ENCODE peak calls at places on chromosomes 6 and 20, in five cellular contexts. One of them, this sample, is unnamed.

GRCh38 chr6:163393923-163394322 is 20.6 kb upstream of the QKI start:
- DNase-seq in H1: peak; percentile 33
- DNase-seq in mesenchymal stem cell: no peak
- DNase-seq in IMR-90: no peak
- DNase-seq in mesendoderm: no peak
- DNase-seq in this sample: no peak

GRCh38 chr6:87210979-87211378 is 55.6 kb downstream of the ZNF292 start:
- DNase-seq in H1: no peak
- DNase-seq in mesenchymal stem cell: no peak
- DNase-seq in IMR-90: no peak
- DNase-seq in mesendoderm: peak; percentile 25
- DNase-seq in this sample: no peak

GRCh38 chr20:5767493-5768098 is 17.4 kb downstream of the SHLD1 start:
- DNase-seq in H1: no peak
- DNase-seq in mesenchymal stem cell: no peak
- DNase-seq in IMR-90: no peak
- DNase-seq in mesendoderm: no peak
- DNase-seq in this sample: no peak

GRCh38 chr6:44128020-44128917 is 915 bp downstream of the TMEM63B start:
- DNase-seq in H1: peak; percentile 70
- DNase-seq in mesenchymal stem cell: peak; percentile 57
- DNase-seq in IMR-90: no peak
- DNase-seq in mesendoderm: peak; percentile 39
- DNase-seq in this sample: no peak

GRCh38 chr20:37697314-37697713 is 3.5 kb downstream of the CTNNBL1 start:
- DNase-seq in H1: no peak
- DNase-seq in mesenchymal stem cell: no peak
- DNase-seq in IMR-90: no peak
- DNase-seq in mesendoderm: no peak
- DNase-seq in this sample: no peak

GRCh38 chr20:44597516-44597915 is 15.1 kb downstream of the PKIG start:
- DNase-seq in H1: no peak
- DNase-seq in mesenchymal stem cell: no peak
- DNase-seq in IMR-90: no peak
- DNase-seq in mesendoderm: no peak
- DNase-seq in this sample: no peak

GRCh38 chr20:37137547-37137946 is 41.6 kb upstream of the RPN2 start:
- DNase-seq in H1: no peak
- DNase-seq in mesenchymal stem cell: no peak
- DNase-seq in IMR-90: no peak
- DNase-seq in mesendoderm: no peak
- DNase-seq in this sample: no peak

GRCh38 chr6:115882771-115883170 is 177.9 kb downstream of the FRK start:
- DNase-seq in H1: no peak
- DNase-seq in mesenchymal stem cell: no peak
- DNase-seq in IMR-90: no peak
- DNase-seq in mesendoderm: no peak
- DNase-seq in this sample: no peak

GRCh38 chr20:39038047-39038446 is 75.9 kb downstream of the DHX35 start:
- DNase-seq in H1: no peak
- DNase-seq in mesenchymal stem cell: no peak
- DNase-seq in IMR-90: no peak
- DNase-seq in mesendoderm: no peak
- DNase-seq in this sample: no peak

GRCh38 chr6:161641175-161641574 is 367.3 kb upstream of the AGPAT4 start:
- DNase-seq in H1: no peak
- DNase-seq in mesenchymal stem cell: no peak
- DNase-seq in IMR-90: no peak
- DNase-seq in mesendoderm: no peak
- DNase-seq in this sample: no peak

GRCh38 chr6:3453410-3453809 is 3.4 kb downstream of the SLC22A23 start:
- DNase-seq in H1: no peak
- DNase-seq in mesenchymal stem cell: no peak
- DNase-seq in IMR-90: no peak
- DNase-seq in mesendoderm: no peak
- DNase-seq in this sample: no peak

GRCh38 chr20:47672166-47672565 is 113.1 kb downstream of the SULF2 start:
- DNase-seq in H1: no peak
- DNase-seq in mesenchymal stem cell: no peak
- DNase-seq in IMR-90: no peak
- DNase-seq in mesendoderm: no peak
- DNase-seq in this sample: no peak

GRCh38 chr20:63295846-63296245 is 2.9 kb downstream of the COL20A1 start:
- DNase-seq in H1: peak; percentile 72
- DNase-seq in mesenchymal stem cell: no peak
- DNase-seq in IMR-90: no peak
- DNase-seq in mesendoderm: no peak
- DNase-seq in this sample: no peak

GRCh38 chr6:161694995-161695394 is 421.1 kb upstream of the AGPAT4 start:
- DNase-seq in H1: no peak
- DNase-seq in mesenchymal stem cell: peak; percentile 2
- DNase-seq in IMR-90: no peak
- DNase-seq in mesendoderm: peak; percentile 69
- DNase-seq in this sample: no peak

GRCh38 chr20:41049451-41049850 is 20.8 kb downstream of the TOP1 start:
- DNase-seq in H1: no peak
- DNase-seq in mesenchymal stem cell: no peak
- DNase-seq in IMR-90: no peak
- DNase-seq in mesendoderm: no peak
- DNase-seq in this sample: no peak

GRCh38 chr20:4942336-4942735 is 59.0 kb downstream of the SLC23A2 start:
- DNase-seq in H1: no peak
- DNase-seq in mesenchymal stem cell: no peak
- DNase-seq in IMR-90: peak; percentile 92
- DNase-seq in mesendoderm: no peak
- DNase-seq in this sample: no peak

GRCh38 chr6:85250586-85251216 is 199.2 kb upstream of the NT5E start:
- DNase-seq in H1: no peak
- DNase-seq in mesenchymal stem cell: no peak
- DNase-seq in IMR-90: no peak
- DNase-seq in mesendoderm: no peak
- DNase-seq in this sample: no peak

GRCh38 chr6:80537321-80537972 is 431.0 kb downstream of the BCKDHB start:
- DNase-seq in H1: no peak
- DNase-seq in mesenchymal stem cell: peak; percentile 68
- DNase-seq in IMR-90: peak; percentile 68
- DNase-seq in mesendoderm: no peak
- DNase-seq in this sample: no peak

GRCh38 chr6:134351615-134352474 is 33.9 kb upstream of the SGK1 start:
- DNase-seq in H1: peak; percentile 49
- DNase-seq in mesenchymal stem cell: peak; percentile 34
- DNase-seq in IMR-90: peak; percentile 33
- DNase-seq in mesendoderm: peak; percentile 8
- DNase-seq in this sample: no peak

GRCh38 chr6:158286413-158286812 is 25.9 kb upstream of the TULP4 start:
- DNase-seq in H1: no peak
- DNase-seq in mesenchymal stem cell: peak; percentile 37
- DNase-seq in IMR-90: peak; percentile 87
- DNase-seq in mesendoderm: no peak
- DNase-seq in this sample: no peak

GRCh38 chr6:148261470-148261869 is 81.2 kb upstream of the SASH1 start:
- DNase-seq in H1: no peak
- DNase-seq in mesenchymal stem cell: no peak
- DNase-seq in IMR-90: no peak
- DNase-seq in mesendoderm: no peak
- DNase-seq in this sample: no peak

GRCh38 chr20:11352041-11352440 is 565.7 kb upstream of the BTBD3 start:
- DNase-seq in H1: no peak
- DNase-seq in mesenchymal stem cell: no peak
- DNase-seq in IMR-90: no peak
- DNase-seq in mesendoderm: no peak
- DNase-seq in this sample: peak; percentile 32

GRCh38 chr20:25006431-25007167 is 14.0 kb upstream of the APMAP start:
- DNase-seq in H1: no peak
- DNase-seq in mesenchymal stem cell: no peak
- DNase-seq in IMR-90: no peak
- DNase-seq in mesendoderm: no peak
- DNase-seq in this sample: no peak

GRCh38 chr6:108650781-108651180 is 90.1 kb downstream of the FOXO3 start:
- DNase-seq in H1: no peak
- DNase-seq in mesenchymal stem cell: peak; percentile 73
- DNase-seq in IMR-90: peak; percentile 62
- DNase-seq in mesendoderm: no peak
- DNase-seq in this sample: no peak

GRCh38 chr6:148021715-148022114 is 320.9 kb upstream of the SASH1 start:
- DNase-seq in H1: peak; percentile 45
- DNase-seq in mesenchymal stem cell: no peak
- DNase-seq in IMR-90: no peak
- DNase-seq in mesendoderm: peak; percentile 38
- DNase-seq in this sample: no peak

GRCh38 chr6:7142228-7142801 is 34.6 kb downstream of the RREB1 start:
- DNase-seq in H1: no peak
- DNase-seq in mesenchymal stem cell: no peak
- DNase-seq in IMR-90: no peak
- DNase-seq in mesendoderm: no peak
- DNase-seq in this sample: no peak
- H2BK15ac ChIP-seq in H1: peak overlapping the region; percentile 51
- H2BK15ac ChIP-seq in mesenchymal stem cell: no peak overlapping the region
- H2BK15ac ChIP-seq in IMR-90: no peak overlapping the region
- H2BK15ac ChIP-seq in mesendoderm: no peak overlapping the region
- H2BK15ac ChIP-seq in this sample: peak overlapping the region; percentile 42

GRCh38 chr6:143450453-143451362 is at the start of the genes ADAT2 and PEX3:
- DNase-seq in H1: peak; percentile 94
- DNase-seq in mesenchymal stem cell: peak; percentile 96
- DNase-seq in IMR-90: peak; percentile 92
- DNase-seq in mesendoderm: peak; percentile 97
- DNase-seq in this sample: peak; percentile 90

GRCh38 chr6:143451531-143451930 is 926 bp downstream of the PEX3 start:
- DNase-seq in H1: no peak
- DNase-seq in mesenchymal stem cell: peak; percentile 11
- DNase-seq in IMR-90: no peak
- DNase-seq in mesendoderm: peak; percentile 2
- DNase-seq in this sample: no peak

GRCh38 chr6:143449082-143449481 is 1.4 kb downstream of the ADAT2 start:
- DNase-seq in H1: no peak
- DNase-seq in mesenchymal stem cell: no peak
- DNase-seq in IMR-90: no peak
- DNase-seq in mesendoderm: no peak
- DNase-seq in this sample: no peak

GRCh38 chr6:143449731-143450452 is 603 bp downstream of the ADAT2 start:
- DNase-seq in H1: peak; percentile 55
- DNase-seq in mesenchymal stem cell: peak; percentile 57
- DNase-seq in IMR-90: peak; percentile 23
- DNase-seq in mesendoderm: peak; percentile 41
- DNase-seq in this sample: peak; percentile 3
- H4K8ac ChIP-seq in H1: peak overlapping the region; percentile 85
- H4K8ac ChIP-seq in mesenchymal stem cell: peak overlapping the region; percentile 92
- H4K8ac ChIP-seq in IMR-90: peak overlapping the region; percentile 70
- H4K8ac ChIP-seq in mesendoderm: no peak overlapping the region
- H4K8ac ChIP-seq in this sample: no peak overlapping the region

GRCh38 chr6:78799682-78800081 is 67.7 kb upstream of the IRAK1BP1 start:
- DNase-seq in H1: no peak
- DNase-seq in mesenchymal stem cell: no peak
- DNase-seq in IMR-90: no peak
- DNase-seq in mesendoderm: no peak
- DNase-seq in this sample: no peak
- H2BK15ac ChIP-seq in H1: no peak overlapping the region
- H2BK15ac ChIP-seq in mesenchymal stem cell: no peak overlapping the region
- H2BK15ac ChIP-seq in IMR-90: no peak overlapping the region
- H2BK15ac ChIP-seq in mesendoderm: no peak overlapping the region
- H2BK15ac ChIP-seq in this sample: no peak overlapping the region

DNA sequence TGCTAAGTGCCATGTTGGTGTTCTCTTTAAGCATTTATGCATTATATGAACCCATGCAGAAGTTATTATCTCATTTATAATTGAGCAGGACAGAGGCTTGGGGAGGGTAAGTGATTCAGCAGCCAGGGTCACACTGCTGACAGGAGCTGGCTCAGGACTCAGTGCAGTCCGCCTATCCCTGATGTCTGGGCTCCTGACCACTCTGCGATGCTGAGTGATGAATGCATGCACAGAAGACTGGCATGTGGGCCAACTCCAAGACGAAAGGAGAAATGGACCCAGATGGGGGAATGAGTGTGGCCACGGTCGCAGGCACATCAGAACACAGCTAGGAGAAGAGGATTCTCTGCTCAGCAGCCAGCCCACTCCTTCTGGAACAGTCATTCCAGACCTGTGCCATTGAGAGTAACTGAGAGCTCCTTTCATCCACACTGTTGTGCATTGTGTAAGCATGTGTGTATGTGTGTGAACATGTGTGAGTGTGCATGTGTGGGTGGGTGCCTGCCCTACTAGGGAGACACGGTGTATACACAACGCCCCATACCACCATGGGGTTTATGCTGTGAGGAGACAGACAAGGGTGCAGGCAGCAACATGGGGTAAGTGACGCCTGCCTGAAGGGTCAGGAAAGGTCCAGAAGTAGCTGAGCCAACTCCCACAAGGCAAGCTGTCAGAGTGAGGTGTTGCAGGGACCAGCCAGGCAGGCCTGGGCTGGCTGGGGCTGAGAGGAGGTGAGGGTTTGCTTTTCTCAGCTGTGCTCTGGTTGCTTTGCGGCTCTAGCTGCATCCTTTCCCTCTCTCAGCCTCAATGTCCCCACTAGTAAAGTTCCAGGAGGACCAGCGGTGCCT is 97.8 kb upstream of the PMEPA1 start:
- DNase-seq in H1: no peak
- DNase-seq in mesenchymal stem cell: no peak
- DNase-seq in IMR-90: no peak
- DNase-seq in mesendoderm: no peak
- DNase-seq in this sample: no peak
- H4K8ac ChIP-seq in H1: no peak overlapping the region
- H4K8ac ChIP-seq in mesenchymal stem cell: no peak overlapping the region
- H4K8ac ChIP-seq in IMR-90: no peak overlapping the region
- H4K8ac ChIP-seq in mesendoderm: no peak overlapping the region
- H4K8ac ChIP-seq in this sample: no peak overlapping the region

This sample was measured in neuronal stem cell.